ENCODE peak calls at places on chromosomes 12 and 14, in five cellular contexts. C is activated T-cell treated with anti-CD3 and anti-CD28 coated beads for 1 hour; F is upper lobe of right lung; J is naive thymus-derived CD4-positive, alpha-beta T cell; E is GM23248. X is an unnamed sample.

GRCh38 chr12:95653761-95654546 is 102.7 kb upstream of the USP44 start:
- DNase-seq in J (no peak), E (peak), F (no peak), C (no peak), X (no peak)

GRCh38 chr12:103779410-103780092 is 61.5 kb downstream of the NT5DC3 start:
- DNase-seq in C (no peak), J (no peak), F (no peak), E (peak), X (no peak)

GRCh38 chr12:64674367-64674922 is 64.2 kb downstream of the RASSF3 start:
- DNase-seq in E (no peak), C (peak), J (peak), F (no peak), X (no peak)

GRCh38 chr12:127487031-127487430 is 779.9 kb upstream of the TMEM132C start:
- DNase-seq in F (no peak), J (no peak), E (no peak), C (no peak), X (no peak)

GRCh38 chr12:118136559-118137003 is 657 bp downstream of the PEBP1 start:
- DNase-seq in J (peak), F (peak), E (peak), C (peak), X (peak)

GRCh38 chr12:126899926-126900792 is 1366.8 kb upstream of the TMEM132C start:
- DNase-seq in C (no peak), F (no peak), J (no peak), E (no peak), X (no peak)

GRCh38 chr12:89427508-89428156 is 75.3 kb upstream of the DUSP6 start:
- DNase-seq in E (peak), J (no peak), C (no peak), F (no peak), X (no peak)

GRCh38 chr14:95515523-95516517 is 630 bp downstream of the SYNE3 start:
- DNase-seq in C (peak), F (peak), J (peak), E (peak), X (peak)

GRCh38 chr12:65830305-65830704 is 6.0 kb downstream of the HMGA2 start:
- DNase-seq in E (no peak), J (no peak), C (no peak), F (no peak), X (no peak)

GRCh38 chr12:65764325-65764724 is 60.0 kb upstream of the HMGA2 start:
- DNase-seq in E (no peak), C (no peak), J (no peak), F (no peak), X (no peak)

GRCh38 chr14:33755358-33755757 is 195.5 kb downstream of the EGLN3 start:
- DNase-seq in J (no peak), E (peak), F (no peak), C (no peak), X (no peak)

GRCh38 chr12:54588892-54589291 is 433 bp upstream of the PPP1R1A start:
- DNase-seq in J (no peak), F (no peak), C (no peak), E (no peak), X (no peak)